ENCODE peak calls at places on chromosomes 7 and 10, in five cellular contexts. B is naive thymus-derived CD4-positive, alpha-beta T cell; V is suprapubic skin; U is heart right ventricle; A is CD8-positive, alpha-beta T cell. N is an unnamed sample.
A peak's percentile ranks its signal among the peaks of the same experiment; 100 is the strongest.

GRCh38 chr7:95875519-95875918 is 103.2 kb downstream of the DYNC1I1 start:
- DNase-seq in B (no peak), V (no peak), U (no peak), A (no peak), N (no peak)

GRCh38 chr10:91709394-91709798 is 76.5 kb upstream of the PPP1R3C start:
- DNase-seq in B (no peak), V (no peak), U (no peak), A (no peak), N (no peak)

GRCh38 chr10:86693721-86694369 is 25.5 kb downstream of the LDB3 start:
- DNase-seq in B (peak; percentile 37), V (no peak), U (no peak), A (no peak), N (no peak)

GRCh38 chr10:23294638-23295247 is 49.9 kb downstream of the C10orf67 start:
- DNase-seq in B (no peak), V (no peak), U (no peak), A (no peak), N (no peak)

GRCh38 chr10:72291019-72291532 is 17.4 kb downstream of the DDIT4 start:
- DNase-seq in B (no peak), V (no peak), U (no peak), A (no peak), N (no peak)

GRCh38 chr7:21944616-21945373 is 904 bp downstream of the CDCA7L start:
- DNase-seq in B (peak; percentile 22), V (no peak), U (peak; percentile 31), A (no peak), N (no peak)

GRCh38 chr10:128147064-128147463 is 20.8 kb upstream of the MKI67 start:
- DNase-seq in B (no peak), V (peak; percentile 11), U (no peak), A (no peak), N (no peak)

GRCh38 chr10:75107756-75108683 is 3.4 kb upstream of the SAMD8 start:
- DNase-seq in B (no peak), V (peak; percentile 69), U (no peak), A (no peak), N (no peak)

GRCh38 chr7:135879238-135879637 is 97.9 kb downstream of the MTPN start:
- DNase-seq in B (no peak), V (no peak), U (no peak), A (no peak), N (no peak)

GRCh38 chr7:106216517-106217088 is 68.2 kb downstream of the NAMPT start:
- DNase-seq in B (no peak), V (no peak), U (no peak), A (no peak), N (no peak)

GRCh38 chr7:919114-919442 is 35.4 kb downstream of the ADAP1 start:
- DNase-seq in B (no peak), V (peak; percentile 54), U (no peak), A (no peak), N (no peak)

GRCh38 chr10:77837248-77837924 is 89.2 kb downstream of the DLG5 start:
- DNase-seq in B (peak; percentile 33), V (no peak), U (no peak), A (peak; percentile 36), N (peak; percentile 89)

GRCh38 chr10:60869916-60870728 is 73.9 kb downstream of the RHOBTB1 start:
- DNase-seq in B (no peak), V (no peak), U (no peak), A (no peak), N (no peak)

GRCh38 chr10:32269343-32270100 is 77.4 kb downstream of the EPC1 start:
- DNase-seq in B (no peak), V (no peak), U (no peak), A (no peak), N (no peak)

GRCh38 chr10:3213174-3213573 is 40.6 kb upstream of the PITRM1 start:
- DNase-seq in B (no peak), V (no peak), U (peak; percentile 37), A (no peak), N (no peak)

GRCh38 chr10:30431435-30431911 is 2.5 kb upstream of the MAP3K8 start:
- DNase-seq in B (no peak), V (no peak), U (peak; percentile 61), A (no peak), N (no peak)

GRCh38 chr7:17934094-17934493 is 6.2 kb downstream of the SNX13 start:
- DNase-seq in B (no peak), V (no peak), U (no peak), A (no peak), N (no peak)

GRCh38 chr7:135670179-135670578 is 7.9 kb downstream of the STMP1 start:
- DNase-seq in B (no peak), V (no peak), U (no peak), A (no peak), N (no peak)

GRCh38 chr10:102822222-102822621 is 15.0 kb downstream of the CYP17A1 start:
- DNase-seq in B (no peak), V (no peak), U (no peak), A (no peak), N (no peak)

GRCh38 chr7:156466955-156467625 is 173.5 kb upstream of the RNF32 start:
- DNase-seq in B (no peak), V (no peak), U (no peak), A (no peak), N (no peak)

GRCh38 chr7:128920913-128921582 is 10.5 kb upstream of the KCP start:
- DNase-seq in B (no peak), V (peak; percentile 74), U (no peak), A (no peak), N (no peak)

GRCh38 chr10:122495406-122496340 is 34.3 kb downstream of the HTRA1 start:
- DNase-seq in B (no peak), V (no peak), U (no peak), A (no peak), N (no peak)

GRCh38 chr10:69057951-69058297 is 30.0 kb upstream of the SRGN start:
- DNase-seq in B (no peak), V (no peak), U (no peak), A (no peak), N (no peak)

GRCh38 chr10:10967029-10967428 is 50.6 kb upstream of the CELF2 start:
- DNase-seq in B (no peak), V (no peak), U (no peak), A (no peak), N (no peak)

GRCh38 chr7:128135275-128136214 is 104.3 kb upstream of the LRRC4 start:
- DNase-seq in B (peak; percentile 81), V (no peak), U (peak; percentile 51), A (peak; percentile 33), N (no peak)

GRCh38 chr7:129719980-129720732 is 108.6 kb downstream of the NRF1 start:
- DNase-seq in B (no peak), V (no peak), U (no peak), A (no peak), N (no peak)

GRCh38 chr10:8726087-8726486 is 671.6 kb downstream of the GATA3 start:
- DNase-seq in B (no peak), V (no peak), U (no peak), A (no peak), N (no peak)

GRCh38 chr10:6928531-6929080 is 348.5 kb upstream of the PRKCQ start:
- DNase-seq in B (no peak), V (no peak), U (no peak), A (no peak), N (no peak)

GRCh38 chr10:79223346-79224048 is 123.8 kb upstream of the PPIF start:
- DNase-seq in B (no peak), V (no peak), U (peak; percentile 71), A (no peak), N (no peak)

GRCh38 chr7:38796636-38797501 is 112.1 kb downstream of the VPS41 start:
- DNase-seq in B (peak; percentile 49), V (no peak), U (no peak), A (peak; percentile 4), N (peak; percentile 16)

GRCh38 chr10:116274141-116274861 is 1.3 kb upstream of the GFRA1 start:
- DNase-seq in B (no peak), V (peak; percentile 84), U (peak; percentile 15), A (no peak), N (no peak)

GRCh38 chr10:116269612-116270011 is 3.4 kb downstream of the GFRA1 start:
- DNase-seq in B (no peak), V (no peak), U (no peak), A (no peak), N (no peak)

GRCh38 chr10:116272497-116273221 is at the start of gene GFRA1:
- DNase-seq in B (no peak), V (no peak), U (peak; percentile 32), A (no peak), N (no peak)

GRCh38 chr10:116270691-116271592 is 2.1 kb downstream of the GFRA1 start:
- DNase-seq in B (no peak), V (no peak), U (peak; percentile 46), A (no peak), N (no peak)

DNA sequence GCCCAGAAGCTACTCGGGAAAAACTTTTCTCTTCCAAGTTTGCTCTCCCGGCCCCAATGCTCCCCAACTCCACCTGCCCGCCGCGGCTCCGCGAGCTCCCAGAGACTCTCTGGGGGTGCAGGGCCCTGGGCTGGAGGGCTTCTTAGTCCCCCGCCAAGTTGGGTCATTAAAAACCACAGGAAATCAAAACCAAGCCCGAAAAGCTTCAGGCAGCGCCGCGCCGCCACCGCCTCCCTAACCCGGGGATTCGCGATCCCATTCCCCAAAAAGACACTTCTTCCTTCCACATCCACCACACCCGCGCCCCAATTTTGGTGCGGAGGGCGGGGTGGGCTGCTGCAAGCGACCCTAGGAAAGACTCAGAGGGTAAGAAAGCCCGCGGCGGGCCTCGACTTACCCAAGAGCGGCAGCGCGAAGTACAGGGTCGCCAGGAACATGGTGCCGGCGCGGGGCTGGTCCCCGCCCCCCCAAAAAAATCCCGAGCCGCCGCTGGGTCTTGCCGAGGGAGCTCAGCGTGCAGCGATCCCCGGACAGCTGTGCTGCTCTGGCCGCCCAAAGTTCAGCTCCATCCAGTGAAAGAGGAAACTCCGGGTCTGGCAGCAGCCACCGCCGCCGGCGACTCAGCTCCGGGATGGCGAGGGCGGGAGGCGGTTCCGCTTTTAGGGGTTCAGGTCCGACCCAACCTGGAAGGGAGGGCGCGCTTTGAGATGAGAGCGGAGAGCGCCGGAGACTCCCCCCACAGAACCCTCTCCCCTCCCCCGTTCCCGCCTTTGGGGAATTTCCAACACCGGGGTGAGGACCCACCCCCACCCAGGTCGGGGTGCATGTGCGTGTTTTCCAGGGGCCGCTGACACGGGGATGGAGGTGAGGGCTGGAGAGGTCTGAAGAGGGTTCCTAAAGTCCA is 1.2 kb downstream of the GFRA1 start:
- DNase-seq in B (no peak), V (no peak), U (peak; percentile 36), A (no peak), N (no peak)
- H3K4me3 ChIP-seq in B (no peak overlapping the region), V (peak overlapping the region; percentile 65), U (peak overlapping the region; percentile 56), A (no peak overlapping the region), N (peak overlapping the region; percentile 21)

GRCh38 chr7:74093671-74094223 is 10.1 kb downstream of the LIMK1 start:
- DNase-seq in B (peak; percentile 17), V (no peak), U (peak; percentile 37), A (no peak), N (no peak)
- H3K4me3 ChIP-seq in B (peak overlapping the region; percentile 77), V (peak overlapping the region; percentile 50), U (peak overlapping the region; percentile 60), A (peak overlapping the region; percentile 43), N (peak overlapping the region; percentile 62)

DNA sequence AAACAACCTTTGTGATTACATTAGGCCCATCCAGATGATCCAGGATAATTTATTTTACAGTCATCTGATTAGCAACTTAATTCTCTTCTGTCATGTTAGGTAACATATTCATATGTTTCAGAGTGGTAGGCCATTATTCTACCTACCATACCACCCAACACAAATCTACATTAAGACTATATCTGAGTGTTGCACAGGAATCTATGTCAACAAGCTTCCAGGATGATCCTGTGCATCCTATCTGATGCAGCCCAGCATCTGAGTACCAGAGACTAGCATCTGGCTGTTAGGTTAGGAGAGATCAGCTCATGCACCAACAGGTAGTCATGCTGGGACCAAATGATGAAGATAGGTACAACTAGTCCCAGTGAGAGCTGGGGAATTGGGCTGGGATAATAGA is 1.3 kb upstream of the DDX56 start:
- DNase-seq in B (no peak), V (no peak), U (no peak), A (no peak), N (no peak)
- H3K4me3 ChIP-seq in B (no peak overlapping the region), V (no peak overlapping the region), U (peak overlapping the region; percentile 70), A (no peak overlapping the region), N (no peak overlapping the region)

GRCh38 chr10:98295907-98296306 is 27.9 kb upstream of the LOXL4 start:
- DNase-seq in B (no peak), V (peak; percentile 44), U (no peak), A (no peak), N (no peak)
- H3K4me3 ChIP-seq in B (no peak overlapping the region), V (no peak overlapping the region), U (no peak overlapping the region), A (no peak overlapping the region), N (no peak overlapping the region)

N was measured in GM12864.